ENCODE peak calls at places on chromosomes 1 and 21, in five cellular contexts. I is A673, G is BE2C, Z is tibial artery, A is AG04450. U is an unnamed sample.

GRCh38 chr1:227092054-227092453 is 152.0 kb downstream of the COQ8A start:
- DNase-seq in Z (no peak), G (no peak), I (no peak), A (no peak), U (no peak)

GRCh38 chr1:4837201-4837600 is 182.8 kb downstream of the AJAP1 start:
- DNase-seq in G (no peak), I (no peak), A (no peak), Z (no peak), U (no peak)

GRCh38 chr1:210653771-210654170 is 325.1 kb downstream of the HHAT start:
- DNase-seq in I (no peak), G (no peak), A (no peak), Z (no peak), U (no peak)

GRCh38 chr1:92376345-92376744 is 77.5 kb downstream of the RPAP2 start:
- DNase-seq in Z (no peak), G (no peak), A (no peak), I (peak), U (no peak)

GRCh38 chr1:79899914-79900313 is 893.4 kb upstream of the ADGRL4 start:
- DNase-seq in Z (no peak), I (no peak), A (peak), G (no peak), U (peak)

GRCh38 chr1:17494114-17494729 is 45.3 kb upstream of the ARHGEF10L start:
- DNase-seq in G (peak), I (peak), A (peak), Z (peak), U (peak)

GRCh38 chr1:61423643-61424042 is 301.3 kb downstream of the TM2D1 start:
- DNase-seq in Z (no peak), A (no peak), G (no peak), I (no peak), U (no peak)

GRCh38 chr1:84540759-84541158 is 33.5 kb downstream of the CTBS start:
- DNase-seq in G (no peak), Z (no peak), A (no peak), I (no peak), U (peak)

GRCh38 chr21:31634993-31635392 is 24.5 kb upstream of the SOD1 start:
- DNase-seq in Z (no peak), A (no peak), G (no peak), I (no peak), U (no peak)

GRCh38 chr1:27724961-27725373 is 794 bp upstream of the FAM76A start:
- DNase-seq in G (no peak), A (no peak), I (peak), Z (peak), U (no peak)

GRCh38 chr1:47996060-47996405 is 1.2 kb downstream of the TRABD2B start:
- DNase-seq in A (no peak), I (no peak), Z (no peak), G (no peak), U (no peak)
- TF ChIP-seq CTCF in A (no peak), I (no peak), Z (no peak), G (no peak), U (no peak)

DNA sequence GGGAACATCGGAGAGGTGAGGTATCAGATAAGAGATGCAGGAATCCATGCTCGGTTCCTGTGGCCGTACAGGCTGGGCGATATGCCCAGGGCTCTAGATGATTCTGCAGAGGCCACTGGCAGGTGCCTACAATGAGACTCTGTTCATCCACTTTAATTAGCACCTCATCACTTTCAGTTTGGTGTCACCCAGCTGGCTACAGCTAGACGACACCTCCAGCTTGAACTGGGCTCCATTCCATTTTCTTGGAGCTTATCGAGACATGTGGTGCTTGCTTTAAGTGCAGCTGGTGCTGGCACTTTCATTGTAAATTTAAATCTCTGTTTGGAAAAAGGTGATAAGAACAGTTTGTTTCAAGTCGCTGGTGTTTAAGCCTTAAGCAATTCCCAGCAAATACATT is 322.5 kb upstream of the ADGRL2 start:
- DNase-seq in Z (no peak), I (no peak), A (no peak), G (no peak), U (no peak)
- H3K4me3 ChIP-seq in Z (no peak), I (no peak), A (peak), G (peak), U (no peak)

GRCh38 chr1:96842215-96842614 is 120.6 kb downstream of the PTBP2 start:
- DNase-seq in G (no peak), Z (no peak), I (no peak), A (no peak), U (peak)
- TF ChIP-seq CTCF in G (peak), Z (no peak), I (peak), A (peak), U (peak)

GRCh38 chr1:159187647-159188374 is 16.4 kb downstream of the CADM3 start:
- DNase-seq in Z (no peak), A (no peak), I (no peak), G (no peak), U (no peak)
- H3K4me3 ChIP-seq in Z (peak), A (no peak), I (no peak), G (no peak), U (no peak)

DNA sequence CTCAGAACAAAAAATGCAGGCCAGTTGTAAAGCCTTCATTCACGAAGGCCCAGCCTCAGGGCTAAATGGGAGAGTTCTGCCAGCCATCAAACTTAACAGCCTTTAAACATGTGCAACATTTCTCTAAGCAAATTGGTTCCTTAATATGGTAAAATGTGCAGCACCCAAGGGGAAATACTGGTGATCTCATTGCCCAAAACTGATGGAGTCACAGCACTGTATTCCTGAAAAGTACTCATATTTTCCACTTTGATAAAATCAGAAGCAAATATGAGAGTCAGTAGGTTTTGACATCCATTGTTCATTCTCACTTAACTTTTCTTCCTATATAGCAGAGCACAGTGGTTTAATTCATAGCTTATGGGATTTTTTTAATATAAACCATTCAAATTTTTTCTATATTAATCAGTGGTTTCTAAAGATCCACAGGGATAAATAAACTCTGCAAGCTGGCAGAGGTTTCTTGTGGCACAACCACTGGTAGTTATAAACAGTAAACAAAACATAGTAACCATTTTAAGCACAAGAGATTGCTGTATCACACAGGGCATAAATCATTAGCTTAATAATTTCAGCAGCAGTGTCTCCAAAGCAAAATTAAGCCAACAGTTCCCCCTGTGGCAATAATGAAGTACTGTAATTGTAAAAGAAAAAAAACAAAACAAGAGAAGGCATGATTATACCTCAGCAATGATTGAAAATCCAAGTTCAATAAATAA is 106.9 kb upstream of the LYPLAL1 start:
- DNase-seq in G (no peak), A (no peak), I (peak), Z (no peak), U (peak)
- TF ChIP-seq CTCF in G (peak), A (peak), I (peak), Z (peak), U (peak)

GRCh38 chr1:41738475-41738874 is 180.2 kb downstream of the HIVEP3 start:
- DNase-seq in I (no peak), A (no peak), G (no peak), Z (no peak), U (peak)
- H3K4me3 ChIP-seq in I (no peak), A (no peak), G (no peak), Z (no peak), U (no peak)

GRCh38 chr1:19260211-19261138 is 8.9 kb downstream of the MRTO4 start:
- DNase-seq in Z (no peak), A (peak), I (no peak), G (no peak), U (peak)
- TF ChIP-seq CTCF in Z (no peak), A (no peak), I (no peak), G (no peak), U (no peak)

GRCh38 chr1:14910947-14911721 is 242.4 kb upstream of the TMEM51 start:
- DNase-seq in A (no peak), I (no peak), Z (peak), G (no peak), U (no peak)
- H3K4me3 ChIP-seq in A (no peak), I (no peak), Z (no peak), G (no peak), U (no peak)

U was measured in fibroblast of villous mesenchyme.